ENCODE peak calls at places on chromosomes 3 and 15, in five cellular contexts. One of them, this sample, is unnamed.
A peak's percentile ranks its signal among the peaks of the same experiment; 100 is the strongest.

GRCh38 chr3:151067158-151067557 is 18.3 kb upstream of the MED12L start:
- DNase-seq in ovary: no peak
- DNase-seq in tibial nerve: no peak
- DNase-seq in A549: no peak
- DNase-seq in stomach: no peak
- DNase-seq in this sample: no peak

GRCh38 chr3:25448750-25449684 is 21.0 kb downstream of the RARB start:
- DNase-seq in ovary: peak; percentile 86
- DNase-seq in tibial nerve: peak; percentile 83
- DNase-seq in A549: no peak
- DNase-seq in stomach: peak; percentile 86
- DNase-seq in this sample: no peak

GRCh38 chr15:68580883-68581155 is 2.0 kb downstream of the CORO2B start:
- DNase-seq in ovary: no peak
- DNase-seq in tibial nerve: no peak
- DNase-seq in A549: no peak
- DNase-seq in stomach: no peak
- DNase-seq in this sample: no peak

GRCh38 chr3:71917540-71917939 is 132.6 kb upstream of the PROK2 start:
- DNase-seq in ovary: no peak
- DNase-seq in tibial nerve: no peak
- DNase-seq in A549: no peak
- DNase-seq in stomach: no peak
- DNase-seq in this sample: no peak

GRCh38 chr3:35537265-35537664 is 102.1 kb upstream of the ARPP21 start:
- DNase-seq in ovary: no peak
- DNase-seq in tibial nerve: no peak
- DNase-seq in A549: no peak
- DNase-seq in stomach: no peak
- DNase-seq in this sample: no peak

GRCh38 chr15:48423342-48423741 is 92.1 kb downstream of the DUT start:
- DNase-seq in ovary: no peak
- DNase-seq in tibial nerve: no peak
- DNase-seq in A549: no peak
- DNase-seq in stomach: no peak
- DNase-seq in this sample: no peak

GRCh38 chr3:45078910-45079522 is 52.9 kb downstream of the CLEC3B start:
- DNase-seq in ovary: no peak
- DNase-seq in tibial nerve: no peak
- DNase-seq in A549: no peak
- DNase-seq in stomach: peak; percentile 49
- DNase-seq in this sample: no peak

GRCh38 chr3:76131396-76132153 is 346.2 kb upstream of the ZNF717 start:
- DNase-seq in ovary: no peak
- DNase-seq in tibial nerve: no peak
- DNase-seq in A549: no peak
- DNase-seq in stomach: no peak
- DNase-seq in this sample: no peak

GRCh38 chr3:111735271-111735758 is 123.8 kb upstream of the PHLDB2 start:
- DNase-seq in ovary: no peak
- DNase-seq in tibial nerve: no peak
- DNase-seq in A549: peak; percentile 40
- DNase-seq in stomach: no peak
- DNase-seq in this sample: peak; percentile 74

GRCh38 chr3:141840737-141841544 is 35.5 kb upstream of the ATP1B3 start:
- DNase-seq in ovary: no peak
- DNase-seq in tibial nerve: no peak
- DNase-seq in A549: no peak
- DNase-seq in stomach: no peak
- DNase-seq in this sample: no peak

GRCh38 chr3:138326866-138327595 is 2.6 kb downstream of the NME9 start:
- DNase-seq in ovary: no peak
- DNase-seq in tibial nerve: no peak
- DNase-seq in A549: no peak
- DNase-seq in stomach: no peak
- DNase-seq in this sample: peak; percentile 53

GRCh38 chr15:43268111-43269105 is 1.7 kb upstream of the TGM5 start:
- DNase-seq in ovary: no peak
- DNase-seq in tibial nerve: no peak
- DNase-seq in A549: no peak
- DNase-seq in stomach: no peak
- DNase-seq in this sample: no peak

GRCh38 chr3:121844892-121845291 is 9.9 kb downstream of the EAF2 start:
- DNase-seq in ovary: no peak
- DNase-seq in tibial nerve: no peak
- DNase-seq in A549: no peak
- DNase-seq in stomach: no peak
- DNase-seq in this sample: no peak

GRCh38 chr15:53918180-53919079 is 59.8 kb upstream of the UNC13C start:
- DNase-seq in ovary: no peak
- DNase-seq in tibial nerve: no peak
- DNase-seq in A549: no peak
- DNase-seq in stomach: no peak
- DNase-seq in this sample: peak; percentile 78

GRCh38 chr3:168248383-168249047 is 152.8 kb upstream of the GOLIM4 start:
- DNase-seq in ovary: no peak
- DNase-seq in tibial nerve: no peak
- DNase-seq in A549: peak; percentile 0
- DNase-seq in stomach: peak; percentile 29
- DNase-seq in this sample: no peak

GRCh38 chr3:28624079-28624478 is 275.5 kb upstream of the AZI2 start:
- DNase-seq in ovary: no peak
- DNase-seq in tibial nerve: no peak
- DNase-seq in A549: no peak
- DNase-seq in stomach: peak; percentile 44
- DNase-seq in this sample: no peak

GRCh38 chr3:149120051-149120972 is 9.1 kb upstream of the HPS3 start:
- DNase-seq in ovary: no peak
- DNase-seq in tibial nerve: no peak
- DNase-seq in A549: peak; percentile 73
- DNase-seq in stomach: no peak
- DNase-seq in this sample: no peak

GRCh38 chr15:79853492-79854328 is 43.1 kb downstream of the MTHFS start:
- DNase-seq in ovary: peak; percentile 64
- DNase-seq in tibial nerve: peak; percentile 23
- DNase-seq in A549: peak; percentile 71
- DNase-seq in stomach: peak; percentile 71
- DNase-seq in this sample: no peak

GRCh38 chr15:70936326-70936725 is 43.7 kb downstream of the LRRC49 start:
- DNase-seq in ovary: no peak
- DNase-seq in tibial nerve: no peak
- DNase-seq in A549: no peak
- DNase-seq in stomach: no peak
- DNase-seq in this sample: no peak

GRCh38 chr3:170502297-170502696 is 83.6 kb downstream of the SLC7A14 start:
- DNase-seq in ovary: peak; percentile 54
- DNase-seq in tibial nerve: no peak
- DNase-seq in A549: no peak
- DNase-seq in stomach: no peak
- DNase-seq in this sample: no peak

GRCh38 chr3:53186726-53187125 is 25.7 kb downstream of the PRKCD start:
- DNase-seq in ovary: no peak
- DNase-seq in tibial nerve: no peak
- DNase-seq in A549: no peak
- DNase-seq in stomach: no peak
- DNase-seq in this sample: no peak

GRCh38 chr3:139292192-139292591 is 51.6 kb upstream of the MRPS22 start:
- DNase-seq in ovary: no peak
- DNase-seq in tibial nerve: no peak
- DNase-seq in A549: no peak
- DNase-seq in stomach: no peak
- DNase-seq in this sample: no peak

GRCh38 chr3:187783098-187783497 is 37.8 kb upstream of the BCL6 start:
- DNase-seq in ovary: no peak
- DNase-seq in tibial nerve: no peak
- DNase-seq in A549: no peak
- DNase-seq in stomach: peak; percentile 62
- DNase-seq in this sample: no peak

GRCh38 chr15:84725001-84725491 is 9.1 kb upstream of the SEC11A start:
- DNase-seq in ovary: no peak
- DNase-seq in tibial nerve: no peak
- DNase-seq in A549: no peak
- DNase-seq in stomach: no peak
- DNase-seq in this sample: no peak

GRCh38 chr3:43405888-43406636 is 119.7 kb downstream of the SNRK start:
- DNase-seq in ovary: no peak
- DNase-seq in tibial nerve: no peak
- DNase-seq in A549: no peak
- DNase-seq in stomach: no peak
- DNase-seq in this sample: no peak

GRCh38 chr15:29114277-29115092 is 155.1 kb downstream of the NSMCE3 start:
- DNase-seq in ovary: no peak
- DNase-seq in tibial nerve: no peak
- DNase-seq in A549: no peak
- DNase-seq in stomach: no peak
- DNase-seq in this sample: no peak

GRCh38 chr15:39668457-39668856 is 87.6 kb downstream of the THBS1 start:
- DNase-seq in ovary: no peak
- DNase-seq in tibial nerve: no peak
- DNase-seq in A549: no peak
- DNase-seq in stomach: no peak
- DNase-seq in this sample: no peak
- TF ChIP-seq EP300 in ovary: no peak
- TF ChIP-seq EP300 in tibial nerve: no peak
- TF ChIP-seq EP300 in A549: no peak
- TF ChIP-seq EP300 in stomach: no peak
- TF ChIP-seq EP300 in this sample: no peak

DNA sequence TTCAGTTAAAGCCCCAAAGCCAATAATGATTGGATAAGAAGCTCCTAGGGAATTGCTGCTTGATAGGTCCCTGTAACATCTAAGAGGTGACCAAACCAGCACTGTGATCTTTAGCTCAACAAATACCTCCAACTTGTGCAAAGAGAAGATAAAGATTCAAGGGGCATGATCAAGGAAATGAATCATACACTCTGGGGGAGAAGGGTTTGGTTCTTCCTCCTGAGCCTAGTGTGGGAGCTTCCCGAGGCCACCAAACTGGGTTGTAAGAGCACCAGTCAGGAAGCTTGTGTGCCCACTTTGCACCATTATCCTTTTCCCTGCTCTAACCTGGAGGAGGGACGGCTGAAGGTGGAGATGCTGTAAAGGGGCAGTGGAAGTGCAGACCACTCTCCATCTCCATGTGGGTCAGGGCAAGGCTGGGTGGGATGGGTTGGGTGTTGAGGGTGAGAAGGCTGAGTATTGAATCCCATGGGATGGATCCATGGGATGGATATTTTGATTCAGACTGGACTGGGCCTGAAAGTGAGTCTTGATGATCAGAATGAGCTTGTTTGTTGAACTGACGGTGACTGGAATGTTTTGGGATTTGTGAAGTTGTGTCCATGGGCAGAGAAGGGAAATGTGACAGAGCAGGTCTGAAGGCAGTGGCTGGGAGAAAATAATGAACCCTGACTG is 49.1 kb downstream of the CHST2 start:
- DNase-seq in ovary: no peak
- DNase-seq in tibial nerve: no peak
- DNase-seq in A549: no peak
- DNase-seq in stomach: no peak
- DNase-seq in this sample: no peak
- TF ChIP-seq EP300 in ovary: no peak
- TF ChIP-seq EP300 in tibial nerve: no peak
- TF ChIP-seq EP300 in A549: no peak
- TF ChIP-seq EP300 in stomach: no peak
- TF ChIP-seq EP300 in this sample: no peak

GRCh38 chr3:157159762-157160651 is at the start of gene CCNL1:
- DNase-seq in ovary: peak; percentile 98
- DNase-seq in tibial nerve: peak; percentile 95
- DNase-seq in A549: peak; percentile 83
- DNase-seq in stomach: peak; percentile 98
- DNase-seq in this sample: peak; percentile 99
- TF ChIP-seq EP300 in ovary: peak; percentile 90
- TF ChIP-seq EP300 in tibial nerve: peak; percentile 100
- TF ChIP-seq EP300 in A549: no peak
- TF ChIP-seq EP300 in stomach: peak; percentile 88
- TF ChIP-seq EP300 in this sample: peak; percentile 82

DNA sequence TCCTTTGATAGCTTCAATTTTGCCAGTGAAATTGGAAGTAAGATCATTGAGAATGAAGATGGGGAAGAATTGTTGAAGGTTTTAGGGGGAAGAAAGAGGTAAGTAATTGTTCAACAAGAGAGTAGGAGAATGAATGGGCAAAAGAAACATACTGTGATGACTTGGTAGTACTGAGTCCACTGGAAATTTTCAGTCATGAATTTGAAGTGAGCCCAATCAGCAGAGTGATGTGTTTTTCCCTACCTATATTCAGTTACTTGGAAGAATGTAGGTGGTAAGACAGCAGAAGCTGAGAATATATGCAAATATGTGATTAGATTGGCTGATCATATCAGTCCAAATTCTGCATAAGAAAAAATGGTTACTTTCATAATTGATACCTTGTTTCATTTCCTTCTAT is 569.6 kb downstream of the AGBL1 start:
- DNase-seq in ovary: no peak
- DNase-seq in tibial nerve: no peak
- DNase-seq in A549: no peak
- DNase-seq in stomach: no peak
- DNase-seq in this sample: no peak
- TF ChIP-seq EP300 in ovary: no peak
- TF ChIP-seq EP300 in tibial nerve: no peak
- TF ChIP-seq EP300 in A549: no peak
- TF ChIP-seq EP300 in stomach: no peak
- TF ChIP-seq EP300 in this sample: no peak

DNA sequence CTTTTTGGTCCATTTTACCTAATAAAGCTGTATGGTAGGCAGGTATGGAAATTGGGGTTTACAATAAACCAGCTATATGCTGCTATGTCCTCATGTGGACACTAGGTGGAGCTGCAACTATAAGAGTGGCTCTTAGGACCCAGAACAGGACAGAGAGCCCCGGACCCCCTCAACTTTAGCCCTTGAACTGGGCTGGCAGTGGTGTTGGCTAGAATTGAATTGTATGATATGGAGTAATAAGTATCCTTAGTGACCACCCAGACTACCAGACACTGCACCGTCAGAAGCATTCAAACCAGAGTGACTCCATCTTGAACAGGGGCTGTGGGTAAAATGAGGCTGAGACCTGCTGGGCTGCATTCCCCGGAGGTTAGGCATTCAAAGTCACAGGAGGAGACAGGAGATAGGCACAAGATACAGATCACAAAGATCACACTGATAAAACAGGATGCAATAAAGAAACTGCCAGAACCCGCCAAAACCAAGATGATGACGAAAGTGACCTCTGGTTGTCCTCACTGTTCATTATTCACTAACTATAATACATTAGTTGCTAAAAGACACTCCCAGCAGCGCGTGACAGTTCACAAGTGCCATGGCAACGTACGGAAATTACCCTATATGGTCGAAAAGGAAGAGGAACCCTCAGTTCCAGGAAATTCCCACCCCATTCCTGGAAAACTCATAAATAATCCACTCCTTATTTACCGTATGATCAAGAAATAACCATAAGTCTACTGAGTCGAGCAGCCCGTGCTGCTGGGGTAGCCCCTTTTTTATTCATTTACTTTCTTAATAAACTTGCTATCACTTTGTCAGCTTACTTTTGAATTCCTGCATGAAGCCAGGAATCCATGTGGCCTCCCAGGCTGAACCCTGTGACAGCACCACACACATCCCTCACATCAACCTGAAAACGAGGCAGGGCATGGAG is 68.7 kb upstream of the BLM start:
- DNase-seq in ovary: peak; percentile 64
- DNase-seq in tibial nerve: peak; percentile 76
- DNase-seq in A549: peak; percentile 78
- DNase-seq in stomach: peak; percentile 68
- DNase-seq in this sample: no peak
- TF ChIP-seq EP300 in ovary: peak; percentile 86
- TF ChIP-seq EP300 in tibial nerve: peak; percentile 91
- TF ChIP-seq EP300 in A549: no peak
- TF ChIP-seq EP300 in stomach: no peak
- TF ChIP-seq EP300 in this sample: no peak

This sample was measured in esophagus muscularis mucosa.